ENCODE peak calls at places on chromosomes 7 and 10, in eight cellular contexts. J is MM.1S, I is PC-3, O is transverse colon, H is body of pancreas, S is K562, T is uterus, W is fibroblast of lung. D is an unnamed sample.
A peak's percentile ranks its signal among the peaks of the same experiment; 100 is the strongest.

GRCh38 chr10:103783686-103784085 is 71.7 kb downstream of the SH3PXD2A start:
- DNase-seq in J (no peak), I (no peak), O (no peak), H (no peak), S (no peak), T (peak; percentile 53), W (no peak), D (no peak)

GRCh38 chr10:24303522-24304310 is 94.8 kb downstream of the KIAA1217 start:
- DNase-seq in J (no peak), I (no peak), O (no peak), H (no peak), S (no peak), T (no peak), W (no peak), D (no peak)

GRCh38 chr10:82361317-82361716 is 486.3 kb downstream of the NRG3 start:
- DNase-seq in J (no peak), I (no peak), O (no peak), H (no peak), S (no peak), T (no peak), W (no peak), D (no peak)

GRCh38 chr10:580796-581195 is 108.7 kb downstream of the DIP2C start:
- DNase-seq in J (no peak), I (peak; percentile 67), O (no peak), H (no peak), S (no peak), T (peak; percentile 20), W (peak; percentile 96), D (no peak)

GRCh38 chr7:460374-461117 is 59.1 kb downstream of the PDGFA start:
- DNase-seq in J (no peak), I (no peak), O (no peak), H (no peak), S (no peak), T (no peak), W (no peak), D (no peak)

GRCh38 chr10:21860718-21861117 is 142.8 kb downstream of the DNAJC1 start:
- DNase-seq in J (peak; percentile 37), I (no peak), O (no peak), H (no peak), S (no peak), T (no peak), W (no peak), D (no peak)

GRCh38 chr10:128500642-128501041 is 374.4 kb upstream of the MKI67 start:
- DNase-seq in J (no peak), I (no peak), O (no peak), H (no peak), S (no peak), T (no peak), W (no peak), D (no peak)

GRCh38 chr10:91642831-91643692 is 10.2 kb upstream of the PPP1R3C start:
- DNase-seq in J (peak; percentile 37), I (peak; percentile 21), O (no peak), H (no peak), S (no peak), T (no peak), W (peak; percentile 62), D (no peak)

GRCh38 chr10:84665883-84666463 is 337.6 kb downstream of the CCSER2 start:
- DNase-seq in J (no peak), I (peak; percentile 56), O (peak; percentile 11), H (peak; percentile 26), S (peak; percentile 75), T (no peak), W (no peak), D (no peak)

GRCh38 chr10:47058303-47058702 is 147.1 kb downstream of the PTPN20 start:
- DNase-seq in J (no peak), I (no peak), O (no peak), H (no peak), S (no peak), T (no peak), W (no peak), D (no peak)

GRCh38 chr10:114042895-114043531 is 653 bp upstream of the ADRB1 start:
- DNase-seq in J (no peak), I (no peak), O (peak; percentile 21), H (peak; percentile 45), S (no peak), T (no peak), W (peak; percentile 46), D (no peak)

GRCh38 chr10:31745612-31746376 is 182.8 kb downstream of the ARHGAP12 start:
- DNase-seq in J (no peak), I (peak; percentile 91), O (no peak), H (no peak), S (no peak), T (no peak), W (peak; percentile 67), D (no peak)

GRCh38 chr7:16753932-16754571 is 497 bp downstream of the TSPAN13 start:
- DNase-seq in J (peak; percentile 9), I (peak; percentile 27), O (peak; percentile 50), H (peak; percentile 61), S (peak; percentile 38), T (no peak), W (peak; percentile 8), D (no peak)

GRCh38 chr10:99854860-99855259 is 72.4 kb downstream of the ABCC2 start:
- DNase-seq in J (no peak), I (peak; percentile 62), O (no peak), H (no peak), S (no peak), T (no peak), W (peak; percentile 87), D (no peak)

GRCh38 chr10:30818854-30819253 is 189.3 kb upstream of the LYZL2 start:
- DNase-seq in J (no peak), I (no peak), O (no peak), H (no peak), S (no peak), T (no peak), W (no peak), D (no peak)

GRCh38 chr7:26196305-26196704 is 4.2 kb downstream of the HNRNPA2B1 start:
- DNase-seq in J (no peak), I (no peak), O (no peak), H (no peak), S (no peak), T (no peak), W (no peak), D (no peak)

GRCh38 chr7:26195867-26196266 is 4.7 kb downstream of the HNRNPA2B1 start:
- DNase-seq in J (no peak), I (no peak), O (no peak), H (no peak), S (no peak), T (no peak), W (no peak), D (no peak)

GRCh38 chr7:26193432-26194206 is 6.9 kb downstream of the HNRNPA2B1 start:
- DNase-seq in J (no peak), I (no peak), O (no peak), H (no peak), S (no peak), T (no peak), W (no peak), D (no peak)

GRCh38 chr7:26197153-26198115 is 3.1 kb downstream of the HNRNPA2B1 start:
- DNase-seq in J (no peak), I (no peak), O (no peak), H (no peak), S (no peak), T (no peak), W (no peak), D (no peak)

DNA sequence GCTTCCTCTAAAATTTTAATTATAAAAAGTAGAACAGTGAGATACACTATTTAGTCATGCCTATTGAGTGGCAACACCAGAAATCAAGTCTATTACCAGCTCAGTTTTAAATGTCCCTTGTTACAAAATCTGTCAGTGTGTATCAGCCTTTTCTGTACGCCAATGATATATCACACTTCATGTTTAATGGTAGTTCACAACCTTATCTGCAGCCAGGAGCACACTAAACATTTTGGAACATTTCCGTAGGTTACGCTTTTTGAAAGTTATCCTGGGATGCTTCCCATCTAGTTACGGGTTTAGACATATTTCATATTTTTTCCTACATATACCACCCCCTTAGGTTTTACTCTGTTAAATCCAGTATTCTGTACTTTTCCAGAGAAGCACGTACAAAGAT is 5.4 kb downstream of the HNRNPA2B1 start:
- DNase-seq in J (no peak), I (no peak), O (no peak), H (no peak), S (no peak), T (no peak), W (no peak), D (no peak)
- H3K4me1 ChIP-seq in J (peaks cover 56% of the 10 kb centered on the region), I (peaks cover 20% of the 10 kb centered on the region), O (peaks cover 60% of the 10 kb centered on the region), H (peaks cover 72% of the 10 kb centered on the region), S (peaks cover 3% of the 10 kb centered on the region), T (peaks cover 19% of the 10 kb centered on the region), W (peaks cover 10% of the 10 kb centered on the region), D (peaks cover 74% of the 10 kb centered on the region)

GRCh38 chr10:122878799-122879338 is 512 bp downstream of the FAM24B start:
- DNase-seq in J (no peak), I (peak; percentile 19), O (peak; percentile 9), H (peak; percentile 57), S (no peak), T (no peak), W (no peak), D (no peak)
- H3K27ac ChIP-seq in J (no peak overlapping the region), I (peak overlapping the region; percentile 69), O (peak overlapping the region; percentile 77), H (peak overlapping the region; percentile 65), S (peak overlapping the region; percentile 90), T (peak overlapping the region; percentile 60), W (peak overlapping the region; percentile 75), D (peak overlapping the region; percentile 77)

DNA sequence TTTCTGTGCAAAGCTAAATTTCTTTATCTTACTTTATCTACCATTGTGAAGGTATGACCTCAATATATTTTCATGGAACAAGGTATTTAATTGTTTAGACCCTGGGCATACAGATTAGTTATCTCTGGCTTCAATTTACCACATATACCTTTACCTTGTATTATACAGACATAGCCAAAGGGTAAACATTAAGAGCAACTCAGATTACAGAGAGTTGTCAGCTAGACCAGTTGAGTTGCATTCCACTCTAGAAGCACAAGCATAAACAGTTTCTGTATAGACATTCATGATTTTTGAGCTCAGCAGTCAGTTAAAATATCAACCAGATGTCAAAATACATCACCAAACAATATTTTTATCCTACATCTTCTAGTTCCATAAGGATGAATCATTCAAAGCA is 857.3 kb upstream of the ZWINT start:
- DNase-seq in J (no peak), I (peak; percentile 61), O (no peak), H (no peak), S (no peak), T (no peak), W (no peak), D (no peak)
- TF ChIP-seq CTCF in J (no peak), I (no peak), O (no peak), H (no peak), S (no peak), T (no peak), W (no peak), D (no peak)

GRCh38 chr10:69421611-69422308 is 5.0 kb upstream of the TACR2 start:
- DNase-seq in J (no peak), I (no peak), O (peak; percentile 64), H (no peak), S (no peak), T (peak; percentile 62), W (peak; percentile 62), D (no peak)

GRCh38 chr10:69425513-69426298 is 9.0 kb upstream of the TACR2 start:
- DNase-seq in J (peak; percentile 27), I (peak; percentile 89), O (peak; percentile 73), H (peak; percentile 42), S (no peak), T (no peak), W (no peak), D (no peak)

GRCh38 chr10:69425041-69425440 is 8.3 kb upstream of the TACR2 start:
- DNase-seq in J (no peak), I (no peak), O (no peak), H (no peak), S (no peak), T (no peak), W (no peak), D (no peak)

GRCh38 chr10:69419761-69420126 is 3.0 kb upstream of the TACR2 start:
- DNase-seq in J (no peak), I (no peak), O (no peak), H (no peak), S (no peak), T (no peak), W (no peak), D (no peak)

GRCh38 chr10:69422676-69423075 is 6.0 kb upstream of the TACR2 start:
- DNase-seq in J (no peak), I (no peak), O (no peak), H (no peak), S (no peak), T (no peak), W (no peak), D (no peak)
- H3K4me1 ChIP-seq in J (peaks cover 14% of the 10 kb centered on the region), I (peaks cover 19% of the 10 kb centered on the region), O (peaks cover 58% of the 10 kb centered on the region), H (peaks cover 9% of the 10 kb centered on the region), S (peaks cover 6% of the 10 kb centered on the region), T (no peaks in the 10 kb centered on the region), W (no peaks in the 10 kb centered on the region), D (peaks cover 12% of the 10 kb centered on the region)